ENCODE peak calls at places on chromosomes 16 and 17, in eight cellular contexts. D is GM04504; P is effector CD8-positive, alpha-beta T cell; Z is hepatocyte; J is activated CD4-positive, alpha-beta T cell treated with anti-CD3 and anti-CD28 coated beads, Interleukin-2, amount 10 ng/mL, durations not matched to agents 7 days and 5 days; R is thoracic aorta; H is Right ventricle myocardium superior; W is T47D. B is an unnamed sample.

GRCh38 chr17:3804503-3804931 is 3.5 kb upstream of the ITGAE start:
- DNase-seq in Z (peak), D (no peak), J (no peak), W (no peak), H (no peak), R (no peak), P (no peak), B (no peak)

GRCh38 chr17:28733346-28733745 is 4.8 kb downstream of the NEK8 start:
- DNase-seq in P (no peak), H (no peak), Z (no peak), D (no peak), J (no peak), W (no peak), R (no peak), B (no peak)

GRCh38 chr16:87855852-87856715 is 13.2 kb downstream of the SLC7A5 start:
- DNase-seq in P (no peak), R (no peak), W (peak), J (peak), H (peak), Z (peak), D (no peak), B (peak)

GRCh38 chr17:10702574-10702973 is 5.2 kb downstream of the ADPRM start:
- DNase-seq in D (no peak), J (no peak), W (no peak), Z (no peak), H (no peak), R (no peak), P (no peak), B (no peak)

GRCh38 chr17:78644259-78644658 is 67.1 kb upstream of the DNAH17 start:
- DNase-seq in H (no peak), R (no peak), W (no peak), Z (no peak), D (no peak), J (no peak), P (no peak), B (no peak)

GRCh38 chr16:10831899-10832886 is 13.6 kb upstream of the TVP23A start:
- DNase-seq in R (no peak), P (no peak), W (no peak), J (no peak), H (no peak), Z (no peak), D (no peak), B (no peak)

GRCh38 chr17:80497726-80498241 is 21.4 kb upstream of the NPTX1 start:
- DNase-seq in D (no peak), J (no peak), H (no peak), W (no peak), P (no peak), Z (no peak), R (no peak), B (no peak)

GRCh38 chr16:23071202-23072083 is 77.8 kb downstream of the USP31 start:
- DNase-seq in W (no peak), J (no peak), D (peak), Z (no peak), R (no peak), H (no peak), P (no peak), B (no peak)

GRCh38 chr16:68351463-68351862 is 40.6 kb downstream of the PRMT7 start:
- DNase-seq in R (no peak), H (no peak), W (no peak), P (no peak), D (no peak), Z (no peak), J (no peak), B (no peak)

GRCh38 chr17:37787055-37787720 is 42.3 kb upstream of the HNF1B start:
- DNase-seq in W (no peak), J (no peak), Z (peak), H (no peak), R (no peak), D (no peak), P (no peak), B (peak)

GRCh38 chr16:70576431-70577255 is 53.0 kb downstream of the SF3B3 start:
- DNase-seq in Z (peak), W (no peak), P (no peak), H (peak), D (peak), R (no peak), J (no peak), B (no peak)

GRCh38 chr17:67891481-67892119 is 66.3 kb downstream of the BPTF start:
- DNase-seq in R (no peak), D (peak), W (peak), J (no peak), P (no peak), H (no peak), Z (peak), B (no peak)

GRCh38 chr17:41733348-41734138 is 900 bp downstream of the HAP1 start:
- DNase-seq in P (no peak), R (no peak), D (no peak), Z (no peak), W (no peak), J (no peak), H (no peak), B (no peak)

GRCh38 chr17:57033296-57033695 is 51.8 kb upstream of the AKAP1 start:
- DNase-seq in H (no peak), W (peak), P (no peak), Z (no peak), R (peak), J (no peak), D (no peak), B (no peak)

GRCh38 chr17:33152793-33153192 is 140.3 kb downstream of the ASIC2 start:
- DNase-seq in W (no peak), Z (no peak), R (no peak), H (no peak), P (no peak), D (no peak), J (no peak), B (no peak)

GRCh38 chr17:73591278-73592078 is 52.8 kb downstream of the SDK2 start:
- DNase-seq in P (no peak), H (no peak), W (no peak), J (peak), D (no peak), Z (no peak), R (no peak), B (no peak)

GRCh38 chr16:81445926-81446317 is 1.3 kb downstream of the CMIP start:
- DNase-seq in W (no peak), Z (no peak), J (no peak), H (no peak), D (no peak), R (no peak), P (no peak), B (peak)

GRCh38 chr16:29663020-29663828 is at the start of gene SPN:
- DNase-seq in H (no peak), R (no peak), Z (no peak), D (no peak), J (peak), P (peak), W (no peak), B (peak)

GRCh38 chr16:87442581-87442966 is 50.2 kb downstream of the ZCCHC14 start:
- DNase-seq in Z (no peak), R (no peak), J (no peak), P (no peak), H (no peak), D (no peak), W (no peak), B (no peak)

GRCh38 chr16:495127-495748 is 32.3 kb upstream of the CAPN15 start:
- DNase-seq in R (no peak), D (no peak), H (no peak), W (peak), Z (peak), J (peak), P (no peak), B (peak)

GRCh38 chr17:43442711-43443110 is 41.1 kb upstream of the DHX8 start:
- DNase-seq in P (no peak), D (no peak), W (no peak), H (no peak), R (no peak), J (no peak), Z (no peak), B (no peak)

B was measured in left colon.